ENCODE peak calls at places on chromosomes 16 and 17, in six cellular contexts. W is left lung, R is tibial nerve, F is A549, P is kidney, D is uterus. U is an unnamed sample. For H3K4me1, the result is how much of the 10 kb centered on the place peaks cover.

GRCh38 chr16:28180660-28181556 is 30.9 kb downstream of the XPO6 start:
- DNase-seq in W (no peak), R (no peak), F (no peak), P (no peak), D (no peak), U (no peak)

GRCh38 chr16:68300736-68301459 is 9.8 kb downstream of the SLC7A6OS start:
- DNase-seq in W (no peak), R (no peak), F (no peak), P (no peak), D (no peak), U (no peak)

GRCh38 chr16:57630931-57631845 is 2.8 kb downstream of the ADGRG1 start:
- DNase-seq in W (peak), R (no peak), F (no peak), P (no peak), D (no peak), U (peak)

GRCh38 chr16:66667944-66668343 is 28.6 kb downstream of the CMTM4 start:
- DNase-seq in W (no peak), R (no peak), F (no peak), P (no peak), D (no peak), U (no peak)

GRCh38 chr17:40348562-40349476 is 15.7 kb downstream of the GJD3 start:
- DNase-seq in W (peak), R (no peak), F (no peak), P (no peak), D (no peak), U (peak)

GRCh38 chr17:12637015-12637414 is 28.7 kb upstream of the MYOCD start:
- DNase-seq in W (no peak), R (no peak), F (peak), P (no peak), D (no peak), U (peak)

GRCh38 chr17:70629902-70630301 is 460.6 kb downstream of the KCNJ2 start:
- DNase-seq in W (no peak), R (no peak), F (peak), P (no peak), D (no peak), U (no peak)

GRCh38 chr16:46918905-46919792 is 35.0 kb downstream of the GPT2 start:
- DNase-seq in W (no peak), R (no peak), F (no peak), P (no peak), D (no peak), U (no peak)

GRCh38 chr16:968620-969019 is 2.2 kb downstream of the LMF1 start:
- DNase-seq in W (no peak), R (no peak), F (no peak), P (no peak), D (no peak), U (peak)

GRCh38 chr17:78707016-78707415 is 75.1 kb downstream of the CYTH1 start:
- DNase-seq in W (no peak), R (no peak), F (no peak), P (no peak), D (no peak), U (peak)

GRCh38 chr16:1035066-1035415 is 37.5 kb upstream of the SSTR5 start:
- DNase-seq in W (no peak), R (no peak), F (no peak), P (no peak), D (no peak), U (no peak)

GRCh38 chr17:29682987-29683386 is 60.3 kb upstream of the CORO6 start:
- DNase-seq in W (no peak), R (no peak), F (no peak), P (no peak), D (no peak), U (no peak)

GRCh38 chr16:59170065-59170712 is 436.1 kb upstream of the GOT2 start:
- DNase-seq in W (no peak), R (no peak), F (no peak), P (no peak), D (no peak), U (peak)

GRCh38 chr17:8745586-8746500 is 1.2 kb upstream of the CCDC42 start:
- DNase-seq in W (peak), R (peak), F (peak), P (peak), D (peak), U (peak)

GRCh38 chr17:47423406-47424295 is 99.9 kb downstream of the EFCAB13 start:
- DNase-seq in W (peak), R (no peak), F (peak), P (peak), D (no peak), U (peak)

GRCh38 chr16:61421111-61421510 is 615.1 kb downstream of the CDH8 start:
- DNase-seq in W (no peak), R (no peak), F (no peak), P (no peak), D (no peak), U (no peak)

GRCh38 chr17:79026345-79027273 is 2.6 kb downstream of the C1QTNF1 start:
- DNase-seq in W (no peak), R (peak), F (peak), P (peak), D (peak), U (peak)

GRCh38 chr16:56413381-56413780 is 12.0 kb downstream of the AMFR start:
- DNase-seq in W (no peak), R (no peak), F (no peak), P (no peak), D (no peak), U (no peak)

GRCh38 chr16:50613281-50613991 is 65.2 kb downstream of the NKD1 start:
- DNase-seq in W (peak), R (no peak), F (no peak), P (no peak), D (peak), U (no peak)

GRCh38 chr17:18021372-18021771 is 17.6 kb downstream of the ATPAF2 start:
- DNase-seq in W (no peak), R (no peak), F (no peak), P (no peak), D (no peak), U (peak)

GRCh38 chr16:66569131-66569530 is 2.9 kb downstream of the CMTM1 start:
- DNase-seq in W (no peak), R (no peak), F (no peak), P (no peak), D (no peak), U (no peak)

GRCh38 chr17:69492410-69493071 is 78.0 kb downstream of the MAP2K6 start:
- DNase-seq in W (no peak), R (no peak), F (peak), P (no peak), D (no peak), U (peak)

GRCh38 chr17:1060991-1061390 is 64.1 kb downstream of the TIMM22 start:
- DNase-seq in W (peak), R (no peak), F (peak), P (peak), D (no peak), U (no peak)

GRCh38 chr16:89446136-89446974 is 44.0 kb downstream of the ANKRD11 start:
- DNase-seq in W (no peak), R (no peak), F (no peak), P (no peak), D (no peak), U (no peak)

GRCh38 chr17:4973431-4973830 is 5.8 kb upstream of the SPAG7 start:
- DNase-seq in W (no peak), R (no peak), F (no peak), P (peak), D (no peak), U (peak)

GRCh38 chr16:57023541-57024249 is 34.3 kb downstream of the NLRC5 start:
- DNase-seq in W (no peak), R (no peak), F (no peak), P (no peak), D (no peak), U (no peak)

GRCh38 chr16:77191259-77191969 is 424 bp downstream of the MON1B start:
- DNase-seq in W (peak), R (no peak), F (no peak), P (peak), D (peak), U (no peak)

GRCh38 chr17:80187493-80187892 is 17.7 kb downstream of the CARD14 start:
- DNase-seq in W (peak), R (no peak), F (peak), P (peak), D (peak), U (no peak)

GRCh38 chr17:27463235-27463677 is 7.0 kb downstream of the KSR1 start:
- DNase-seq in W (no peak), R (no peak), F (no peak), P (no peak), D (no peak), U (no peak)

GRCh38 chr17:4533522-4534502 is 21.4 kb downstream of the MYBBP1A start:
- DNase-seq in W (no peak), R (peak), F (no peak), P (peak), D (no peak), U (peak)

GRCh38 chr16:84929421-84930297 is 81.7 kb downstream of the ZDHHC7 start:
- DNase-seq in W (no peak), R (no peak), F (no peak), P (peak), D (peak), U (no peak)

GRCh38 chr16:28943281-28943680 is 7.5 kb upstream of the NFATC2IP start:
- DNase-seq in W (no peak), R (no peak), F (no peak), P (no peak), D (no peak), U (no peak)

GRCh38 chr17:32161506-32162365 is 19.4 kb downstream of the RHOT1 start:
- DNase-seq in W (no peak), R (no peak), F (no peak), P (no peak), D (no peak), U (no peak)

GRCh38 chr16:64900517-64900916 is 221.3 kb downstream of the CDH11 start:
- DNase-seq in W (no peak), R (no peak), F (no peak), P (no peak), D (no peak), U (no peak)

GRCh38 chr16:27321013-27321960 is 7.5 kb downstream of the IL4R start:
- DNase-seq in W (no peak), R (no peak), F (no peak), P (peak), D (no peak), U (peak)

GRCh38 chr17:80198144-80198661 is 21.9 kb downstream of the SGSH start:
- DNase-seq in W (no peak), R (no peak), F (no peak), P (peak), D (no peak), U (peak)

GRCh38 chr17:17055286-17056166 is 13.3 kb downstream of the MPRIP start:
- DNase-seq in W (no peak), R (no peak), F (no peak), P (no peak), D (peak), U (peak)

GRCh38 chr17:81330884-81331245 is 35.8 kb upstream of the SLC38A10 start:
- DNase-seq in W (peak), R (no peak), F (no peak), P (no peak), D (no peak), U (no peak)

GRCh38 chr17:81332949-81333570 is 38.0 kb upstream of the SLC38A10 start:
- DNase-seq in W (peak), R (no peak), F (no peak), P (peak), D (no peak), U (no peak)

GRCh38 chr17:81332118-81332834 is 37.2 kb upstream of the SLC38A10 start:
- DNase-seq in W (peak), R (no peak), F (no peak), P (peak), D (no peak), U (no peak)

GRCh38 chr17:81329927-81330883 is 35.1 kb upstream of the SLC38A10 start:
- DNase-seq in W (peak), R (no peak), F (peak), P (no peak), D (no peak), U (peak)

DNA sequence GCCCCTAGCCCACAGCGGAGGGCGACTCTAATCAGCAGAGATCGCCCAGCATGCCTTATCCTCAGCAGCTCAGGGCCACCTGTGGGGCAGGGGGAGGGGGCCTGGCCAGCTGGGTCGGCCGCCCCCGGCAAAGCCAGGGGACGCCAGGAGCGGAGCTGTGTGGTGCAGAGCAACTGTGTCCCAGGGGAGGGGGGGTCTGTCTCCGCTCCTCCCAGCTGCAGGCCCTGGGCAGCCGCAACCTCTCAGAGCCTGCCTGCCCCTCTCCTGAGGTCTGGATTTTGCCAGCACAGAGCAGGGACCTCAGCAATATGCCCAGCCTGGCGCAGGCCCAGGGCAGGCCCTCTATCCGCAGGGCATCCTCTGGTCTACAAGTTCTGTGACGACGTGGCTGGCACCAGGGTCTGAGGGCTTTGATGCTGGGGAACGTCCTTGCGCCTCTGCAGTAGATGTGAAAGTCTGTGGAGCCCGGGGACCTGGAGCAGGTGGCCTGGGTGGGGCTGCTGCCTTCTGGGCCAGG is 36.5 kb upstream of the SLC38A10 start:
- DNase-seq in W (peak), R (no peak), F (no peak), P (peak), D (no peak), U (no peak)
- H3K4me1 ChIP-seq in W (under half), R (under half), F (half or more), P (under half), D (under half), U (under half)

DNA sequence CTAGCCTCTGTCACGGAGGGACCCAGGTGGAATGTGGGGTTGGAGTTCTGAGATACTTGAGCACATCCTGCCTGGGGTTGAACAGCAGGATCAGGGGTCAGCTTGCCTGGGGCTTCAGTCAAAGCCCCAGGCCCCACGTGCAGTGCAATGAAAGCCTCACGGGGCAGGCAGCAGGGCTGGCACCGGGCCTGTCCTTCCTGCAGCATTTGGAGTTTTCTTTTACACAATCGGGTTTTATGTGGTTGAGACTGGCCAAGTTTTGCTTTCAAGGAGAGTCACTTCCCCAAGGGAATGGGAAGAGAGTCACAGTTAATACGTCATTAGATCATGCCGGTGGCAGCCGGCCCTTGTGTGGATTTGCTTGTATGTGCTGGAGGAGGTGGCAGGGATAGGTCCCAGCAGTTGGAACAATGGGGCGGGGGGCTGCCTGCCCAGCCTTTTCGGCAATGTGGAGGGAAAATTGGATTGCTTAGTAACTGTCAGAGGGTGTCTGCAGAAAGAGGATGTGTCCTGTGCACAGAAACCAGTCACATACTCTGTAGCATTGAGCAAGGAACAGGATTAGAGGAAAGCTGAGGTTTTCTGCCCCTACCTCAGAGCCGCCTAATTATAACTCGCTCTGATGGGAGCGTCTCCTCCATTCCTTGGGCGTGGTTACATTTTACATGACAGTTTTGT is 4.5 kb downstream of the RMI2 start:
- DNase-seq in W (peak), R (peak), F (no peak), P (peak), D (peak), U (no peak)
- H3K4me1 ChIP-seq in W (under half), R (under half), F (under half), P (under half), D (under half), U (under half)

GRCh38 chr16:53054670-53055485 is at the start of gene CHD9:
- DNase-seq in W (peak), R (peak), F (peak), P (peak), D (peak), U (peak)
- H3K4me1 ChIP-seq in W (under half), R (under half), F (half or more), P (under half), D (under half), U (under half)

DNA sequence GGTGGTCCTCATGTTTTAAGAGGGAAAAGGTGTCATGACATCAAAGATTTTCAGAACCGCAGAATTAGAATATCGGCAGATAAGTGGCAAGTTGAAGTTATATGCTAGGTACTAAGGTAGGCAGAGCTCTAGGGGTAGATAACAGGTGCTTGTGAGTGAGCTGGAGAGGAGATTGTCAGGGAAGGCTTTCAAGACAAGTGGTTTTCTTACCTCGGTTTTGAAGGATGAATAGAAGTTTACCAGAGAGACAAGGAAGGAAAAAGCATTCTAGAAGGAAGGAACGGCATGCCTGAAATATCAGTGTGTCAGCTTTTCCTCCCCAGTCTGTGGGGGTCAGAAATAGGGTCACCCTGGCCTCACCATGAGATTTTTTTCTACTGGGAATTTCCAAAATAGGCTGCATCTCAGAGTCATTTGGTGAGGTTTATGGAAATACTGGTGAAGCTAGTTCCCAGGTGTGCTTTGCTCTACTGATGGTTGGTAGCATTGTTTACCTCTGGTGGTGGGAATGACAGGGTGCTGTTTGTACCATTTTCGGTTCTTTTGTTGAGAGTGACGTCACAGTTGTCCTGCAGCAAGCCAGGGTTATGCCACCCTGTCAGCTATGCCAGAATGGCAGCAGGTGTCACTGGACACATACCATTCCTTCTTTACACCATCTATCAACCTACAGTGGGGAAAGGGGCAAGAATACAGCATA is 112.5 kb downstream of the MSI2 start:
- DNase-seq in W (no peak), R (no peak), F (no peak), P (no peak), D (no peak), U (no peak)
- H3K4me1 ChIP-seq in W (under half), R (under half), F (half or more), P (half or more), D (under half), U (under half)

GRCh38 chr17:50264263-50265113 is 9.8 kb upstream of the TMEM92 start:
- DNase-seq in W (no peak), R (no peak), F (no peak), P (peak), D (peak), U (peak)

GRCh38 chr17:50265212-50265611 is 9.1 kb upstream of the TMEM92 start:
- DNase-seq in W (no peak), R (no peak), F (no peak), P (peak), D (peak), U (no peak)

GRCh38 chr17:50267074-50267841 is 7.0 kb upstream of the TMEM92 start:
- DNase-seq in W (no peak), R (no peak), F (no peak), P (peak), D (peak), U (peak)

GRCh38 chr17:50266384-50267073 is 7.7 kb upstream of the TMEM92 start:
- DNase-seq in W (peak), R (peak), F (no peak), P (peak), D (peak), U (peak)

DNA sequence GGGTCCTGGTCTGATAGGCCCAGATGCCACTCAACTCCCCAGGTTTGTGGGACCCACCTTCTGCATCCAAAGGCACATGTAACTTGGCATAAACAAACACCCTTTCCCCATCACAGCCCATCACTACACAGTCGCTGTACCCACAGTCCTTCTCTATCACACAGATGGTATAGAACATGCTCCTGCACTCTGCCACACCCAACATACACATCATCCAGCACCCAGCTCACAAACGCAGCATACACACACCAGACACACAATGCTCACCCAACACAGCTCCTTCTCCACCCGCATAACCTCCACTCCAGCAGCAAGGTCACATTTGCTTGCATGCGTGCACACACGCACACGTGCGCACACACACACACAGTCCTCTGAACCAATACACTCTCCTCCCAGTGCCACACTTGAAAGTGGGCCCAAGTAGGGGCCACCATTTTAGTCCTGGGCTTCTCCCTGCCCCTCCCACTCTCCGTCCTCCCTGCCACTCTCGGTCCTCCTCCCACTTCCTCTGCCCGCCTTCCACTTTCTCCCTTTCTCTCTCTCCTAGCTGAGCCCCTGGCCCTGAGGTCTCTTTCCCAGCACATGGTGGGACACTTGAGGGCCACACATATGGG is 8.5 kb upstream of the TMEM92 start:
- DNase-seq in W (no peak), R (no peak), F (no peak), P (peak), D (no peak), U (peak)
- H3K4me1 ChIP-seq in W (under half), R (under half), F (under half), P (under half), D (under half), U (under half)

DNA sequence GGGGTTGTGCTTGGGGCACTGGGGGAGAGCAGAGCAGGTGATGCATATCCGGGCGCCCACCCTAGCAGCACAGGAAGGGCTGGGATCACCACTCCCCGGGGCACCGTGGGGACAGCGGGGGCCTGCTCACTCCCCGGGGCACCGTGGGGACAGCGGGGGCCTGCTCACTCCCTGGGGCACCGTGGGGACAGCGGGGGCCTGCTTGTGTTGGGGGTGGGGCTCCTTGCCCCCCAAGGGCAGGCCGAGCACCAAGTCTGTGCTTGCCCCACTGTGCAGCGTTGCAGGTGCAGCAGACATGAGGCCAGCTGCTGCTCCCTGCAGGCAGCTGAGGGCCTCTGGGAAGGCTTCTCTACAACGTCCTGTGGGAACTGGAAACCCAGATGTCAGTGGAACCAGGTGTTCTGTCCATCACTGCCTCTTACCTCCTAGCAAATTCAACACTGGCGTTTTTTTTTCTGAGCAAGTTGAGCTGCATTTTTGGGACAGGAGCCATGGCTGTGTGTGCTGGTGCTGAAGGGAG is 25.0 kb upstream of the ZNF750 start:
- DNase-seq in W (peak), R (no peak), F (no peak), P (no peak), D (no peak), U (no peak)
- H3K4me1 ChIP-seq in W (under half), R (under half), F (under half), P (under half), D (under half), U (under half)